ENCODE peak calls at places on chromosomes 13 and 19, in seven cellular contexts. O is H9, S is IMR-90, J is neuronal stem cell, R is mesendoderm, U is trophoblast cell, N is H1. A is an unnamed sample.

GRCh38 chr19:41958367-41959055 is 610 bp downstream of the RABAC1 start:
- DNase-seq in S (peak; percentile 62), J (peak; percentile 71), R (peak; percentile 92), U (peak; percentile 87), O (peak; percentile 93), N (peak; percentile 17), A (peak; percentile 89)

GRCh38 chr13:44249439-44249838 is 124.2 kb upstream of the SERP2 start:
- DNase-seq in R (peak; percentile 65), S (peak; percentile 77), J (no peak), U (peak; percentile 14), O (no peak), N (no peak), A (peak; percentile 70)

GRCh38 chr19:45455707-45456499 is 11.9 kb upstream of the FOSB start:
- DNase-seq in O (peak; percentile 96), R (peak; percentile 99), U (peak; percentile 98), S (peak; percentile 99), N (no peak), J (no peak), A (peak; percentile 100)

GRCh38 chr19:6540918-6541689 is 10.3 kb downstream of the TNFSF9 start:
- DNase-seq in R (no peak), N (no peak), J (no peak), U (peak; percentile 87), S (no peak), O (no peak), A (no peak)

GRCh38 chr19:53545271-53546065 is 7.5 kb downstream of the ZNF331 start:
- DNase-seq in J (no peak), R (peak; percentile 13), N (no peak), O (no peak), S (peak; percentile 80), U (peak; percentile 98), A (peak; percentile 47)

GRCh38 chr19:19335408-19336158 is 15.0 kb downstream of the MAU2 start:
- DNase-seq in N (no peak), R (no peak), J (no peak), O (no peak), U (no peak), S (no peak), A (no peak)

GRCh38 chr19:17580470-17581000 is 25.1 kb downstream of the COLGALT1 start:
- DNase-seq in U (no peak), S (no peak), O (peak; percentile 52), N (no peak), J (no peak), R (no peak), A (no peak)

GRCh38 chr19:55116232-55117062 is 990 bp downstream of the PPP1R12C start:
- DNase-seq in N (no peak), R (peak; percentile 64), S (peak; percentile 66), U (peak; percentile 45), J (no peak), O (no peak), A (peak; percentile 78)

GRCh38 chr19:32131037-32131436 is 214.4 kb upstream of the ZNF507 start:
- DNase-seq in J (no peak), S (no peak), U (no peak), R (no peak), N (no peak), O (no peak), A (no peak)

GRCh38 chr19:3075605-3076431 is 13.5 kb upstream of the TLE5 start:
- DNase-seq in N (no peak), O (peak; percentile 67), U (peak; percentile 75), R (no peak), S (no peak), J (no peak), A (no peak)

GRCh38 chr13:107824636-107825035 is 390.7 kb downstream of the LIG4 start:
- DNase-seq in O (no peak), U (no peak), R (no peak), S (no peak), J (no peak), N (no peak), A (no peak)

GRCh38 chr19:13839938-13840750 is 36.8 kb upstream of the NANOS3 start:
- DNase-seq in N (no peak), R (no peak), O (peak; percentile 28), J (no peak), U (peak; percentile 84), S (peak; percentile 51), A (peak; percentile 87)

GRCh38 chr19:50242586-50242985 is 39.2 kb downstream of the MYH14 start:
- DNase-seq in O (no peak), N (no peak), S (no peak), U (no peak), R (no peak), J (no peak), A (no peak)
- H4K8ac ChIP-seq in O (no peak overlapping the region), N (no peak overlapping the region), S (no peak overlapping the region), U (no peak overlapping the region), R (no peak overlapping the region), J (no peak overlapping the region), A (no peak overlapping the region)

GRCh38 chr13:21355304-21355703 is 103.8 kb downstream of the ZDHHC20 start:
- DNase-seq in R (no peak), N (no peak), J (no peak), U (no peak), S (no peak), O (peak; percentile 43), A (no peak)
- H2BK120ac ChIP-seq in R (no peak overlapping the region), N (no peak overlapping the region), J (no peak overlapping the region), U (no peak overlapping the region), S (no peak overlapping the region), O (no peak overlapping the region), A (no peak overlapping the region)

GRCh38 chr13:110372676-110373075 is 65.6 kb downstream of the COL4A2 start:
- DNase-seq in O (no peak), J (no peak), S (no peak), N (no peak), U (no peak), R (no peak), A (no peak)

GRCh38 chr13:110371550-110372465 is 64.7 kb downstream of the COL4A2 start:
- DNase-seq in J (no peak), N (no peak), O (no peak), R (no peak), U (peak; percentile 35), S (peak; percentile 50), A (peak; percentile 42)

GRCh38 chr13:110376120-110376519 is 69.0 kb downstream of the COL4A2 start:
- DNase-seq in R (no peak), O (no peak), U (peak; percentile 69), S (no peak), J (no peak), N (no peak), A (peak; percentile 40)

GRCh38 chr13:110374644-110375370 is 67.7 kb downstream of the COL4A2 start:
- DNase-seq in O (no peak), U (peak; percentile 96), N (no peak), R (peak; percentile 45), S (no peak), J (no peak), A (no peak)

GRCh38 chr13:110373617-110374016 is 66.5 kb downstream of the COL4A2 start:
- DNase-seq in U (no peak), N (no peak), S (no peak), J (no peak), O (no peak), R (no peak), A (no peak)
- H3K4me1 ChIP-seq in U (peaks cover 6% of the 10 kb centered on the region), N (no peaks in the 10 kb centered on the region), S (peaks cover 12% of the 10 kb centered on the region), J (peaks cover 13% of the 10 kb centered on the region), O (no peaks in the 10 kb centered on the region), R (no peaks in the 10 kb centered on the region), A (peaks cover 18% of the 10 kb centered on the region)

GRCh38 chr13:41599619-41600018 is 142.3 kb downstream of the RGCC start:
- DNase-seq in J (no peak), S (no peak), O (no peak), R (no peak), U (no peak), N (no peak), A (no peak)
- H4K8ac ChIP-seq in J (no peak overlapping the region), S (no peak overlapping the region), O (no peak overlapping the region), R (no peak overlapping the region), U (no peak overlapping the region), N (no peak overlapping the region), A (no peak overlapping the region)

GRCh38 chr13:100528820-100529219 is 59.8 kb downstream of the GGACT start:
- DNase-seq in S (no peak), R (no peak), J (no peak), U (no peak), O (no peak), N (no peak), A (no peak)

GRCh38 chr13:100528353-100528752 is 60.2 kb downstream of the GGACT start:
- DNase-seq in O (no peak), S (no peak), R (no peak), U (no peak), J (no peak), N (no peak), A (no peak)

GRCh38 chr13:100525453-100526298 is 62.9 kb downstream of the GGACT start:
- DNase-seq in R (no peak), S (no peak), U (peak; percentile 65), O (no peak), J (no peak), N (no peak), A (no peak)

GRCh38 chr13:100526299-100527030 is 62.1 kb downstream of the GGACT start:
- DNase-seq in S (no peak), O (no peak), R (no peak), U (no peak), N (no peak), J (no peak), A (no peak)

GRCh38 chr13:100527644-100528043 is 60.9 kb downstream of the GGACT start:
- DNase-seq in U (no peak), S (no peak), N (no peak), R (no peak), O (no peak), J (no peak), A (no peak)
- H2BK120ac ChIP-seq in U (no peak overlapping the region), S (no peak overlapping the region), N (no peak overlapping the region), R (no peak overlapping the region), O (no peak overlapping the region), J (no peak overlapping the region), A (no peak overlapping the region)

GRCh38 chr13:51778407-51778806 is 25.6 kb downstream of the DHRS12 start:
- DNase-seq in J (no peak), U (no peak), N (no peak), O (no peak), S (no peak), R (no peak), A (no peak)

GRCh38 chr13:51772781-51773180 is 31.2 kb downstream of the DHRS12 start:
- DNase-seq in S (no peak), U (no peak), N (no peak), J (no peak), R (no peak), O (no peak), A (no peak)

GRCh38 chr13:51773515-51773914 is 30.4 kb downstream of the DHRS12 start:
- DNase-seq in R (no peak), N (no peak), J (no peak), U (no peak), S (no peak), O (peak; percentile 19), A (no peak)

GRCh38 chr13:51777921-51778320 is 26.0 kb downstream of the DHRS12 start:
- DNase-seq in R (no peak), U (no peak), S (no peak), N (no peak), J (no peak), O (no peak), A (no peak)

GRCh38 chr13:51776179-51776578 is 27.8 kb downstream of the DHRS12 start:
- DNase-seq in S (no peak), U (no peak), O (no peak), R (no peak), J (no peak), N (no peak), A (no peak)
- H3K4me1 ChIP-seq in S (no peaks in the 10 kb centered on the region), U (no peaks in the 10 kb centered on the region), O (no peaks in the 10 kb centered on the region), R (no peaks in the 10 kb centered on the region), J (peaks cover 8% of the 10 kb centered on the region), N (peaks cover 3% of the 10 kb centered on the region), A (no peaks in the 10 kb centered on the region)

A was measured in mesenchymal stem cell.